ENCODE peak calls at places on chromosomes 7 and 10, in seven cellular contexts. One of them, this sample, is unnamed.

GRCh38 chr10:109892087-109892486 is 31.2 kb downstream of the XPNPEP1 start:
- DNase-seq in left ventricle myocardium inferior: no peak
- DNase-seq in endothelial cell: no peak
- DNase-seq in PC-3: no peak
- DNase-seq in AG04450: no peak
- DNase-seq in colonic mucosa: no peak
- DNase-seq in WTC11: no peak
- DNase-seq in this sample: no peak

GRCh38 chr7:80771523-80771922 is 133.1 kb downstream of the CD36 start:
- DNase-seq in left ventricle myocardium inferior: no peak
- DNase-seq in endothelial cell: no peak
- DNase-seq in PC-3: no peak
- DNase-seq in AG04450: no peak
- DNase-seq in colonic mucosa: no peak
- DNase-seq in WTC11: no peak
- DNase-seq in this sample: no peak

GRCh38 chr10:49407552-49408137 is 11.8 kb upstream of the DRGX start:
- DNase-seq in left ventricle myocardium inferior: peak
- DNase-seq in endothelial cell: peak
- DNase-seq in PC-3: peak
- DNase-seq in AG04450: peak
- DNase-seq in colonic mucosa: peak
- DNase-seq in WTC11: peak
- DNase-seq in this sample: peak

GRCh38 chr7:2732959-2733584 is 45.1 kb downstream of the AMZ1 start:
- DNase-seq in left ventricle myocardium inferior: peak
- DNase-seq in endothelial cell: no peak
- DNase-seq in PC-3: peak
- DNase-seq in AG04450: no peak
- DNase-seq in colonic mucosa: peak
- DNase-seq in WTC11: peak
- DNase-seq in this sample: no peak

GRCh38 chr10:85619832-85620231 is 746.8 kb downstream of the GRID1 start:
- DNase-seq in left ventricle myocardium inferior: no peak
- DNase-seq in endothelial cell: no peak
- DNase-seq in PC-3: no peak
- DNase-seq in AG04450: no peak
- DNase-seq in colonic mucosa: no peak
- DNase-seq in WTC11: no peak
- DNase-seq in this sample: no peak

GRCh38 chr7:135389971-135390370 is 119.9 kb downstream of the CNOT4 start:
- DNase-seq in left ventricle myocardium inferior: no peak
- DNase-seq in endothelial cell: no peak
- DNase-seq in PC-3: no peak
- DNase-seq in AG04450: no peak
- DNase-seq in colonic mucosa: no peak
- DNase-seq in WTC11: no peak
- DNase-seq in this sample: no peak

GRCh38 chr7:19491821-19492452 is 216.9 kb downstream of the POLR1F start:
- DNase-seq in left ventricle myocardium inferior: no peak
- DNase-seq in endothelial cell: no peak
- DNase-seq in PC-3: peak
- DNase-seq in AG04450: peak
- DNase-seq in colonic mucosa: no peak
- DNase-seq in WTC11: no peak
- DNase-seq in this sample: no peak

GRCh38 chr10:110304394-110304779 is 333 bp downstream of the SMNDC1 start:
- DNase-seq in left ventricle myocardium inferior: no peak
- DNase-seq in endothelial cell: peak
- DNase-seq in PC-3: no peak
- DNase-seq in AG04450: no peak
- DNase-seq in colonic mucosa: peak
- DNase-seq in WTC11: no peak
- DNase-seq in this sample: no peak

GRCh38 chr7:152383341-152384234 is 52.2 kb downstream of the KMT2C start:
- DNase-seq in left ventricle myocardium inferior: no peak
- DNase-seq in endothelial cell: no peak
- DNase-seq in PC-3: no peak
- DNase-seq in AG04450: peak
- DNase-seq in colonic mucosa: no peak
- DNase-seq in WTC11: no peak
- DNase-seq in this sample: no peak

GRCh38 chr10:117450940-117451339 is 75.7 kb upstream of the PDZD8 start:
- DNase-seq in left ventricle myocardium inferior: no peak
- DNase-seq in endothelial cell: no peak
- DNase-seq in PC-3: no peak
- DNase-seq in AG04450: no peak
- DNase-seq in colonic mucosa: no peak
- DNase-seq in WTC11: no peak
- DNase-seq in this sample: no peak

GRCh38 chr7:44217133-44217714 is 16.4 kb downstream of the YKT6 start:
- DNase-seq in left ventricle myocardium inferior: peak
- DNase-seq in endothelial cell: no peak
- DNase-seq in PC-3: no peak
- DNase-seq in AG04450: no peak
- DNase-seq in colonic mucosa: no peak
- DNase-seq in WTC11: peak
- DNase-seq in this sample: no peak

GRCh38 chr7:129134356-129134972 is 10.0 kb upstream of the TSPAN33 start:
- DNase-seq in left ventricle myocardium inferior: no peak
- DNase-seq in endothelial cell: no peak
- DNase-seq in PC-3: no peak
- DNase-seq in AG04450: no peak
- DNase-seq in colonic mucosa: no peak
- DNase-seq in WTC11: no peak
- DNase-seq in this sample: no peak

GRCh38 chr10:103757531-103758293 is 97.7 kb downstream of the SH3PXD2A start:
- DNase-seq in left ventricle myocardium inferior: peak
- DNase-seq in endothelial cell: peak
- DNase-seq in PC-3: peak
- DNase-seq in AG04450: peak
- DNase-seq in colonic mucosa: peak
- DNase-seq in WTC11: peak
- DNase-seq in this sample: no peak

GRCh38 chr10:93357680-93358079 is 124.5 kb downstream of the MYOF start:
- DNase-seq in left ventricle myocardium inferior: no peak
- DNase-seq in endothelial cell: peak
- DNase-seq in PC-3: peak
- DNase-seq in AG04450: no peak
- DNase-seq in colonic mucosa: no peak
- DNase-seq in WTC11: peak
- DNase-seq in this sample: no peak

GRCh38 chr10:82609845-82610244 is 734.9 kb downstream of the NRG3 start:
- DNase-seq in left ventricle myocardium inferior: no peak
- DNase-seq in endothelial cell: no peak
- DNase-seq in PC-3: no peak
- DNase-seq in AG04450: no peak
- DNase-seq in colonic mucosa: no peak
- DNase-seq in WTC11: no peak
- DNase-seq in this sample: no peak

GRCh38 chr7:149856-150636 is 42.3 kb upstream of the FAM20C start:
- DNase-seq in left ventricle myocardium inferior: peak
- DNase-seq in endothelial cell: peak
- DNase-seq in PC-3: no peak
- DNase-seq in AG04450: no peak
- DNase-seq in colonic mucosa: peak
- DNase-seq in WTC11: peak
- DNase-seq in this sample: peak

GRCh38 chr7:24812313-24812945 is 55.2 kb upstream of the GSDME start:
- DNase-seq in left ventricle myocardium inferior: peak
- DNase-seq in endothelial cell: peak
- DNase-seq in PC-3: peak
- DNase-seq in AG04450: no peak
- DNase-seq in colonic mucosa: peak
- DNase-seq in WTC11: peak
- DNase-seq in this sample: peak

GRCh38 chr7:50206521-50207250 is 97.8 kb upstream of the IKZF1 start:
- DNase-seq in left ventricle myocardium inferior: no peak
- DNase-seq in endothelial cell: no peak
- DNase-seq in PC-3: no peak
- DNase-seq in AG04450: no peak
- DNase-seq in colonic mucosa: no peak
- DNase-seq in WTC11: no peak
- DNase-seq in this sample: no peak

GRCh38 chr7:28378574-28379149 is 33.7 kb upstream of the CREB5 start:
- DNase-seq in left ventricle myocardium inferior: no peak
- DNase-seq in endothelial cell: no peak
- DNase-seq in PC-3: peak
- DNase-seq in AG04450: no peak
- DNase-seq in colonic mucosa: no peak
- DNase-seq in WTC11: no peak
- DNase-seq in this sample: no peak

DNA sequence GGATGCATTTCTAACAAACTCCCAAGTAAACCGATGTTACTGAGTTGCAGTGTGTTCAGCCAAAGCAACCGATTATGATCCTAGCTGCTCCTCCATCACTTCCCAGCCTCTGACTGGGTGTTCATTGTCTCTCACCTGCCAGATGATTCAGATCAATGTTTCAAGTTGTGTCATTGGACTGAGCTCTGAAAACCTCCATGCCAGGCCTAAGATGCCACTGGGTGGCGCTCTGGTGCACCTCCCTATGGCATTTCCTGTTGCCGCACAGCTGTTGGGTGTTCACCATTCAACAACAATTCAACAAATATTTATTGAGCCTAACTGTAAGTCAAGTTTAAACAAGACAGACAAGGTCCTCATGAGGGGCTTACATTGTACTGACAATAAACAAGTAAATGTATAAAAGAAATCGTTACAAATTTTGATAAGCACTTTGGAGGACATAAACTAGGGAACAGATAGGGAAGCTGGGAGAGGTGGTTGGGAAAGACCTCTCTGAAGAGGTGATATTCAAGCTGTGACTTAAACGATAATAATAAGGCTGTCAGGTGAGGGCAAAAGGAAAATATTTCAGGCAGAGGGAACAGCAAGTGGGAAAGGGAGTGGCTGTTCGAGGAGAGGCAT is 22.8 kb downstream of the RGR start:
- DNase-seq in left ventricle myocardium inferior: no peak
- DNase-seq in endothelial cell: peak
- DNase-seq in PC-3: peak
- DNase-seq in AG04450: no peak
- DNase-seq in colonic mucosa: peak
- DNase-seq in WTC11: peak
- DNase-seq in this sample: no peak
- TF ChIP-seq CTCF in left ventricle myocardium inferior: peak
- TF ChIP-seq CTCF in endothelial cell: peak
- TF ChIP-seq CTCF in PC-3: peak
- TF ChIP-seq CTCF in AG04450: peak
- TF ChIP-seq CTCF in colonic mucosa: peak
- TF ChIP-seq CTCF in WTC11: peak
- TF ChIP-seq CTCF in this sample: peak

DNA sequence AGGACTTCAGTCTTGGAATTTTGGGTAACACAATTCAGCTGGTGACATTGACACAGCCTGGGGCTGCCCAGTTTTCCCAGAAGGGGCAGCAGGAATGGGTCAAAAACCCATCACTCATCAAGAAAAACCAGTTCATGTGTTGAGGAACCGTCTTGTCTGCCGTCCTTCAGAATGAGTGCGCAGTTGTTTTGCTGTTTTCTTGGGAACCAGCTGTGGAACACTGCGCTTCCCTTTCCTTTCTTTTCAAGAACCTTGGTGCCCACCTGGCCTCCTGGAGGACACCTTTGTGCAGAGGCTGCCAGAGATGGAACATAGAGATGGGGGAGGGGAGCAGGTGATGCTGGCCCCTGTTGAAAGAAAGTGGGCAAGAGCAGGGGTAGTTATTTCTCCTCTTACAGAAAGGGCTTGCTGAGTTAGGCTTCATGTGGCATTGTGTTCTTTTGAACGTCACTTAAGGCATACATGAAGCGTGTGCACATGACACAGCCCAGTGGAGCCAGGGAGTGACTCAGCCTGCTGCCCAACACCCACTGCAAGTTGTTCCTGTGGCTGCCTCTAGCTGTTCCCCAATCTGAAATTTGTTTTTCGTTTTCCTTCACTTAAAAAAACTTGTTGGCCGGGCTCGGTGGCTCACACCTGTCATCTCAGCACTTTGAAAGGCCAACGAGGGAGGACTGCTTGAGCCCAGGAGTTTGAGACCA is 87.4 kb upstream of the TNS3 start:
- DNase-seq in left ventricle myocardium inferior: peak
- DNase-seq in endothelial cell: no peak
- DNase-seq in PC-3: peak
- DNase-seq in AG04450: peak
- DNase-seq in colonic mucosa: peak
- DNase-seq in WTC11: no peak
- DNase-seq in this sample: no peak
- TF ChIP-seq CTCF in left ventricle myocardium inferior: no peak
- TF ChIP-seq CTCF in endothelial cell: no peak
- TF ChIP-seq CTCF in PC-3: no peak
- TF ChIP-seq CTCF in AG04450: peak
- TF ChIP-seq CTCF in colonic mucosa: no peak
- TF ChIP-seq CTCF in WTC11: no peak
- TF ChIP-seq CTCF in this sample: no peak

DNA sequence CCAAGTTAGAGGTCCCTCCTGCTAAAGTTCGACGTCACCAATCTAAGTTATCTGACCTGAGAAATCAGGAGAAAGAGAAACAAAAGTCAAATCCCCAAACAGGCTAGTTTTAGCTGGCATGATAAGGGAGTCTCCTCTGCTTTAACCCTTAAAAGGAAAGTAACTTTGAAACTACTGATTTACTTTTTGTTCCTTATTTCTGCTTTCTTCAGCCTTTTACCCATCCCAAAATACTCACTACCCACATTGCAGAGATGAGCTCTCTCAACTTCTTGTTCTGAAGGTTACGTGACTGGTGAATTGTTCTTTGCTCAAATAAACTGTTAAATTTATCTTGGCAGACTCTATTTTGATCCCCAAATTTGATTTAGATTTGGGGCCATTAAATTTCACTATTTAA is 40.0 kb downstream of the AVL9 start:
- DNase-seq in left ventricle myocardium inferior: no peak
- DNase-seq in endothelial cell: no peak
- DNase-seq in PC-3: no peak
- DNase-seq in AG04450: no peak
- DNase-seq in colonic mucosa: no peak
- DNase-seq in WTC11: no peak
- DNase-seq in this sample: no peak
- TF ChIP-seq CTCF in left ventricle myocardium inferior: no peak
- TF ChIP-seq CTCF in endothelial cell: no peak
- TF ChIP-seq CTCF in PC-3: no peak
- TF ChIP-seq CTCF in AG04450: no peak
- TF ChIP-seq CTCF in colonic mucosa: no peak
- TF ChIP-seq CTCF in WTC11: no peak
- TF ChIP-seq CTCF in this sample: no peak

DNA sequence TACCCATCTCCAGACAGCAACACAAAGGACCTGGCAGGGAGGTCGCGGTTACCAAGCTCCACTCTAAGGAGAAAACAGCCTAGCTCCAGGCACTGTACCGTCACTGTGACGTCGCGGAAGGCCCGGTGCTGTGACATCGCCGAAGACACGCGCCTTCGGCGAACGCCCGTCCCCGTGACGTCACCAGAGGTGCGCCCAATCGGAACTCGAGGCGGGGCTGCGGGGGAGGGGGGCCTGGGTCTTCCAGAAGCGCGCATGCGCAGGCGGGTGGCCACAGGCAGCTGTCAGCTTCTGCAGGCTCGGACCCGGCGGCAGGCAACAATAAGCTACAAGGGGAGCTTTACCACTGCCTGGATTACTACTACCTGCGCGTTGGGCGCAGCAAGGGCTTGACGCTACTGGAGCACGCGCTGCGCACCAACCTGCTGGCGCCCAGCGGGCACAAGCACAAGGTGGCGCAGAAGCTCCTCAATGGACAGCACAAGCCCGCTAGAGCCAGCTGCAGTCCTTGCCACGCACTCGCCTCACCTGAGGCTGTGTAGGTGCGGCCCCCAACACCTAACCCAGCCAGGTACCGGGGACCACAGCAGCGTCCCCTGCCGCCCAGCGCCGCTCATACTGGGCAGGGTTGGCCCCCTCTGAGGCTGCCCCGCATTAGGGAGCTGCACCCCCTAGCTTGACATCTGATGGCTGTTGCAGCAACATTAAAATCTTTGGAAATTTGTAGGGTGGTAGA is 208.4 kb downstream of the TPST1 start:
- DNase-seq in left ventricle myocardium inferior: peak
- DNase-seq in endothelial cell: peak
- DNase-seq in PC-3: peak
- DNase-seq in AG04450: peak
- DNase-seq in colonic mucosa: peak
- DNase-seq in WTC11: peak
- DNase-seq in this sample: peak
- TF ChIP-seq CTCF in left ventricle myocardium inferior: peak
- TF ChIP-seq CTCF in endothelial cell: no peak
- TF ChIP-seq CTCF in PC-3: peak
- TF ChIP-seq CTCF in AG04450: peak
- TF ChIP-seq CTCF in colonic mucosa: peak
- TF ChIP-seq CTCF in WTC11: peak
- TF ChIP-seq CTCF in this sample: peak